ENCODE peak calls at places on chromosomes 16 and 17, in seven cellular contexts. N, B, P, H, F, V and X are unnamed samples.

GRCh38 chr16:2333772-2334379 is 6.7 kb downstream of the ABCA3 start:
- DNase-seq in N (no peak), B (peak; percentile 75), F (no peak), V (no peak), P (peak; percentile 10), H (no peak), X (no peak)

GRCh38 chr17:81918762-81919545 is 978 bp upstream of the SIRT7 start:
- DNase-seq in B (no peak), P (no peak), H (no peak), V (no peak), F (no peak), N (no peak), X (no peak)

GRCh38 chr17:16282522-16282921 is 65.5 kb downstream of the PIGL start:
- DNase-seq in H (no peak), B (no peak), N (no peak), P (peak; percentile 88), F (peak; percentile 73), V (peak; percentile 96), X (no peak)

GRCh38 chr17:67239597-67239996 is 5.4 kb downstream of the HELZ start:
- DNase-seq in P (peak; percentile 63), N (no peak), V (peak; percentile 72), F (no peak), B (no peak), H (no peak), X (no peak)

GRCh38 chr17:38571833-38572274 is 33.9 kb downstream of the SRCIN1 start:
- DNase-seq in V (no peak), F (no peak), H (no peak), B (no peak), P (no peak), N (no peak), X (peak; percentile 53)

GRCh38 chr16:87956771-87957279 is 5.6 kb downstream of the BANP start:
- DNase-seq in P (peak; percentile 78), V (peak; percentile 60), N (no peak), B (no peak), F (no peak), H (peak; percentile 11), X (peak; percentile 60)

GRCh38 chr17:32671891-32672290 is 185.1 kb downstream of the CDK5R1 start:
- DNase-seq in P (peak; percentile 8), H (no peak), F (no peak), B (peak; percentile 92), V (no peak), N (peak; percentile 70), X (no peak)

GRCh38 chr17:37848690-37849616 is 75.3 kb upstream of the TBC1D3K start:
- DNase-seq in B (no peak), N (no peak), V (peak; percentile 90), H (no peak), P (peak; percentile 69), F (peak; percentile 74), X (peak; percentile 72)

GRCh38 chr16:89801800-89802199 is 14.6 kb downstream of the FANCA start:
- DNase-seq in B (no peak), V (no peak), F (no peak), P (peak; percentile 71), N (no peak), H (no peak), X (no peak)

GRCh38 chr16:63907251-63907650 is 1214.6 kb downstream of the CDH11 start:
- DNase-seq in V (no peak), N (no peak), F (no peak), H (no peak), P (no peak), B (no peak), X (no peak)

GRCh38 chr16:27754788-27755690 is 205.1 kb downstream of the KATNIP start:
- DNase-seq in P (no peak), F (no peak), B (no peak), V (no peak), N (no peak), H (no peak), X (no peak)

GRCh38 chr16:63530208-63530607 is 1494.0 kb upstream of the CDH8 start:
- DNase-seq in F (no peak), B (no peak), P (no peak), N (no peak), H (no peak), V (no peak), X (no peak)

GRCh38 chr17:60248618-60249516 is 99.1 kb downstream of the CA4 start:
- DNase-seq in B (no peak), H (no peak), V (no peak), N (no peak), P (no peak), F (no peak), X (no peak)

GRCh38 chr16:48318630-48319029 is 66.6 kb downstream of the SIAH1 start:
- DNase-seq in V (peak; percentile 73), N (peak; percentile 51), P (peak; percentile 25), F (no peak), H (no peak), B (no peak), X (no peak)

GRCh38 chr17:6823011-6823442 is 8.5 kb downstream of the TEKT1 start:
- DNase-seq in F (no peak), N (no peak), H (no peak), B (no peak), P (peak; percentile 82), V (peak; percentile 58), X (no peak)

GRCh38 chr16:81444448-81445121 is at the start of gene CMIP:
- DNase-seq in H (peak; percentile 79), F (no peak), N (peak; percentile 92), B (peak; percentile 95), V (peak; percentile 51), P (peak; percentile 93), X (peak; percentile 96)

GRCh38 chr17:17540278-17540906 is 44.2 kb upstream of the RASD1 start:
- DNase-seq in N (peak; percentile 27), V (no peak), F (no peak), B (no peak), H (no peak), P (no peak), X (no peak)

GRCh38 chr17:31494259-31495048 is 103.0 kb downstream of the RAB11FIP4 start:
- DNase-seq in F (no peak), B (no peak), N (no peak), H (no peak), P (no peak), V (no peak), X (peak; percentile 73)

GRCh38 chr16:75591001-75591852 is 25.0 kb downstream of the GABARAPL2 start:
- DNase-seq in V (peak; percentile 93), P (peak; percentile 79), H (no peak), F (peak; percentile 54), B (peak; percentile 84), N (peak; percentile 85), X (no peak)

GRCh38 chr16:813204-813915 is 12.8 kb upstream of the GNG13 start:
- DNase-seq in H (peak; percentile 70), N (peak; percentile 63), B (no peak), V (no peak), F (no peak), P (peak; percentile 76), X (peak; percentile 76)
- TF ChIP-seq CTCF in H (peak; percentile 79), N (peak; percentile 61), B (no peak), V (peak; percentile 13), F (peak; percentile 68), P (peak; percentile 36), X (peak; percentile 61)

DNA sequence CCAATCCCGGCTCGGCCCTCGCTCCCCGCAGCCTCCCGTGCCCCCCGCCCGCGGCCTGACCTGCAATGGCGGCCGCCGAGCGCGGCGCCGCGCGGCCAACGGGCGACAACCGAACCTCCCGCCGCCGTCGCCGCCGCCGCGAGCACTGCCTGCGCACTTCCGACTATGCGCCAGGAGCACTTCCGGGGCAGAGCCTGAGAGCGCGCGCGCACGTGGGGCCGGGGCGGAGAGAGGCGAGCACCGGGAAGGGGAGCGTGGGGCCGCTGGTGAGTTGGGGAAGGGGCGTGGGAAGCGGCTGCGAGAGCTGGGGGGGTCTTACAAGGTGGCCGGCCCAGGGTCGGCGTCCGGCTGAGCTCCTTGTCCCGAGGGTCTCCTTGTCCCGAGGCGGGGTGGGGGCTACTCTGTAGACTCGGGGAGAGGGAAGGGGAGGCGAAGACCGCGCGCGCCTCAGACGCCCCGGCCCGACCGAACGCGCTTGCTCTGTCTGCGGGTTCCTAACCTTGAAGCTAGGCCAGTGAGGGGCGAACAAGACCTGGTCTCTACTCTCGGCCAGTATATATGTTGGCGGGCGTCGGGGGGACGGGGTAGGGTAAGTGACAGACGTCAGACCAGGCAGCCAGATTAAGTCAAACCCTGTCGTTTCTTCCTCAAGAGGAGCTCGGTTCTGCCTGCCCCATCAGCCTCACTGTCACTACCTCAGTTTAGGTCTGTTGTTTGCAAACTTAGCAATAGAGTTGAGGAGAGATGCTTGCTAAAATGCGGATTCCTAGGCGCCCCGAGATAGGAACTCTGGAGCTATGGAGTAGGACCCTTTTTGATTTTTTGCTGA is at the start of the genes CHTF8 and UTP4:
- DNase-seq in V (peak; percentile 66), N (peak; percentile 91), H (peak; percentile 79), B (peak; percentile 97), P (peak; percentile 94), F (no peak), X (peak; percentile 92)
- TF ChIP-seq CTCF in V (no peak), N (no peak), H (no peak), B (no peak), P (no peak), F (no peak), X (no peak)

GRCh38 chr17:63116228-63116627 is 150.2 kb downstream of the TANC2 start:
- DNase-seq in H (no peak), B (no peak), P (no peak), V (no peak), F (no peak), N (no peak), X (no peak)

GRCh38 chr17:63116967-63117366 is 150.9 kb downstream of the TANC2 start:
- DNase-seq in P (peak; percentile 35), V (peak; percentile 89), H (no peak), N (no peak), F (no peak), B (no peak), X (no peak)

GRCh38 chr17:63117431-63117830 is 151.4 kb downstream of the TANC2 start:
- DNase-seq in P (no peak), F (no peak), H (no peak), B (no peak), V (no peak), N (no peak), X (no peak)

DNA sequence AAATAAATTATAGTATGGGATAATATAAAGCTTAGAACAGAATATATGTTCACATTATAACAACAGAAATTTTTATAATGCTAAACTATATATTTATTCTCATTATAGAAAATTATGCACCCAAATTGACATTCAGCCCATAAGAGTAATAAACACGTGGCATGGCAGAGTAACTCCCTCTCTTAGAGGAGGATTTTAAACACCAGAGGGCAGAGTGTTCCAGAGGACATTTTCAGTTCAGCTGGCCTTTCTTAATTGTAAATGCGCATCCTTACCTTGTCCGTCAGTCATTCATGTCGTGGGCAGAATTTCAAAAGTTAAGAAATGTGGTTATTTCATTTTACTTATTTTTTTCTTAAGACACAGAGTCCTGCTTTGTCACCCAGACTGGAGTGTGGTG is 147.1 kb downstream of the TANC2 start:
- DNase-seq in H (no peak), F (no peak), N (no peak), P (no peak), V (no peak), B (no peak), X (peak; percentile 11)
- TF ChIP-seq CTCF in H (peak; percentile 45), F (no peak), N (no peak), P (no peak), V (no peak), B (no peak), X (no peak)

DNA sequence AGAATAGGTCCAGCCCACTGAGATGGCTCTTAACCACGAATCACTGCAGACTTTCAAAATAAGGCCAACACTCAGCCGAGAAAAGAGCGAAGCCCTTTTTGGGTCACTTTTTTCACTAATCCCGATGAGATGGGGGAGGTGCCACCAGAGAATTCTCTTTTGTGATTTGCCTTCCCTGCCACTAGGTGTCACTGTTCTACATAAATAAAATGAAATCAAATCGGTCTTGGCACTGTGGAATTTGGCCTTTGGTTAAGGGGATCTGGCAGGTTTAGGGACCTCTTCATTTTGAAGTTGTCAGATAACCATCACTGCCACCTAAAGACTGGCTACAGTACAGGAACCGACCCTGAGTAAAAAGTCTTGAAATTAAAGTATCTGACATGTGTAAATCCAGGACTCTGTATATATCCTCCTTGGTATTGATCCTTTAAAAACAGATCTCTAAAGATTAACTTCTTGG is 147.0 kb downstream of the HS3ST4 start:
- DNase-seq in P (peak; percentile 55), B (no peak), V (peak; percentile 37), H (peak; percentile 31), F (peak; percentile 4), N (no peak), X (peak; percentile 15)
- TF ChIP-seq CTCF in P (peak; percentile 60), B (no peak), V (peak; percentile 68), H (peak; percentile 87), F (peak; percentile 73), N (peak; percentile 74), X (peak; percentile 68)